ENCODE peak calls at places on chromosomes 16 and 17, in nine cellular contexts. X is GM13977, E is epithelial cell of esophagus, H is tibial nerve, F is IMR-90, R is pancreas, Y is dorsolateral prefrontal cortex, Z is heart left ventricle, L is brain microvascular endothelial cell. K is an unnamed sample.

GRCh38 chr17:64096037-64096436 is 33.9 kb downstream of the ERN1 start:
- DNase-seq in X (no peak), E (no peak), H (no peak), F (no peak), R (no peak), Y (no peak), Z (no peak), L (no peak), K (no peak)

GRCh38 chr16:89922477-89922883 is 662 bp upstream of the TUBB3 start:
- DNase-seq in X (peak), E (peak), H (peak), F (peak), R (no peak), Y (peak), Z (peak), L (peak), K (no peak)

GRCh38 chr17:44533533-44534246 is 23.6 kb upstream of the FZD2 start:
- DNase-seq in X (peak), E (peak), H (peak), F (peak), R (peak), Y (peak), Z (peak), L (peak), K (peak)

GRCh38 chr17:78383725-78384471 is 5.4 kb downstream of the PGS1 start:
- DNase-seq in X (peak), E (peak), H (peak), F (peak), R (no peak), Y (peak), Z (peak), L (peak), K (peak)

GRCh38 chr17:6456321-6456720 is 12.1 kb downstream of the PIMREG start:
- DNase-seq in X (no peak), E (no peak), H (no peak), F (no peak), R (no peak), Y (no peak), Z (peak), L (no peak), K (no peak)

GRCh38 chr16:89017956-89018604 is 41.1 kb upstream of the CBFA2T3 start:
- DNase-seq in X (no peak), E (no peak), H (no peak), F (no peak), R (no peak), Y (no peak), Z (no peak), L (no peak), K (no peak)

GRCh38 chr17:77795685-77796084 is 162.8 kb upstream of the TNRC6C start:
- DNase-seq in X (no peak), E (no peak), H (no peak), F (no peak), R (no peak), Y (no peak), Z (no peak), L (no peak), K (no peak)

GRCh38 chr17:48016112-48016511 is 21.5 kb downstream of the COPZ2 start:
- DNase-seq in X (no peak), E (no peak), H (no peak), F (peak), R (no peak), Y (no peak), Z (no peak), L (peak), K (no peak)

GRCh38 chr16:84943620-84944019 is 67.7 kb downstream of the ZDHHC7 start:
- DNase-seq in X (no peak), E (no peak), H (no peak), F (no peak), R (no peak), Y (no peak), Z (no peak), L (no peak), K (no peak)

GRCh38 chr17:13287226-13287625 is 269.4 kb upstream of the ELAC2 start:
- DNase-seq in X (no peak), E (no peak), H (no peak), F (no peak), R (no peak), Y (no peak), Z (no peak), L (no peak), K (no peak)

GRCh38 chr17:35432176-35433074 is at the start of gene SLFN12:
- DNase-seq in X (peak), E (peak), H (peak), F (peak), R (no peak), Y (no peak), Z (peak), L (peak), K (no peak)

GRCh38 chr17:66275651-66276050 is 26.8 kb upstream of the PRKCA start:
- DNase-seq in X (no peak), E (peak), H (no peak), F (peak), R (no peak), Y (no peak), Z (no peak), L (peak), K (no peak)

GRCh38 chr16:21302898-21303528 is 24.9 kb upstream of the CRYM start:
- DNase-seq in X (peak), E (peak), H (no peak), F (peak), R (no peak), Y (no peak), Z (no peak), L (peak), K (no peak)

GRCh38 chr17:42522798-42523278 is 13.2 kb upstream of the NAGLU start:
- DNase-seq in X (no peak), E (no peak), H (no peak), F (no peak), R (no peak), Y (no peak), Z (no peak), L (no peak), K (no peak)

GRCh38 chr16:14106457-14106856 is 35.3 kb downstream of the MRTFB start:
- DNase-seq in X (no peak), E (no peak), H (no peak), F (peak), R (no peak), Y (no peak), Z (no peak), L (no peak), K (no peak)

GRCh38 chr16:47721016-47721673 is 260.0 kb downstream of the PHKB start:
- DNase-seq in X (no peak), E (peak), H (no peak), F (no peak), R (no peak), Y (no peak), Z (no peak), L (no peak), K (no peak)

GRCh38 chr17:79065105-79065670 is 9.4 kb upstream of the ENGASE start:
- DNase-seq in X (no peak), E (peak), H (no peak), F (peak), R (no peak), Y (peak), Z (no peak), L (peak), K (peak)

GRCh38 chr17:81401727-81402529 is 6.7 kb downstream of the BAHCC1 start:
- DNase-seq in X (no peak), E (no peak), H (no peak), F (no peak), R (no peak), Y (peak), Z (peak), L (no peak), K (peak)

GRCh38 chr17:57671546-57672204 is 73.4 kb downstream of the CCDC182 start:
- DNase-seq in X (peak), E (peak), H (peak), F (peak), R (peak), Y (peak), Z (peak), L (peak), K (peak)

GRCh38 chr17:82103588-82104451 is 5.8 kb upstream of the FASN start:
- DNase-seq in X (no peak), E (peak), H (peak), F (no peak), R (peak), Y (peak), Z (no peak), L (no peak), K (peak)

GRCh38 chr16:79943738-79944137 is 343.2 kb upstream of the MAF start:
- DNase-seq in X (no peak), E (peak), H (no peak), F (no peak), R (no peak), Y (no peak), Z (no peak), L (peak), K (no peak)

GRCh38 chr17:37107406-37108083 is 158.8 kb downstream of the AATF start:
- DNase-seq in X (no peak), E (peak), H (no peak), F (peak), R (peak), Y (peak), Z (peak), L (no peak), K (no peak)

GRCh38 chr17:33778505-33779398 is 476.3 kb upstream of the CCL2 start:
- DNase-seq in X (peak), E (peak), H (peak), F (peak), R (peak), Y (peak), Z (no peak), L (peak), K (no peak)

GRCh38 chr16:11621920-11622651 is 35.4 kb upstream of the LITAF start:
- DNase-seq in X (no peak), E (no peak), H (no peak), F (no peak), R (no peak), Y (no peak), Z (no peak), L (no peak), K (no peak)

GRCh38 chr16:55542459-55543082 is 23.9 kb upstream of the CAPNS2 start:
- DNase-seq in X (no peak), E (peak), H (peak), F (peak), R (no peak), Y (no peak), Z (no peak), L (peak), K (no peak)

GRCh38 chr16:84683691-84684591 is 15.9 kb upstream of the USP10 start:
- DNase-seq in X (no peak), E (no peak), H (no peak), F (no peak), R (no peak), Y (no peak), Z (no peak), L (no peak), K (no peak)

GRCh38 chr16:67549936-67550335 is 12.4 kb upstream of the CTCF start:
- DNase-seq in X (no peak), E (no peak), H (no peak), F (no peak), R (no peak), Y (no peak), Z (no peak), L (no peak), K (no peak)

GRCh38 chr17:58184308-58184985 is 8.1 kb upstream of the EPX start:
- DNase-seq in X (no peak), E (peak), H (no peak), F (peak), R (no peak), Y (no peak), Z (no peak), L (peak), K (no peak)

GRCh38 chr16:2953706-2954105 is 10.4 kb upstream of the KREMEN2 start:
- DNase-seq in X (no peak), E (no peak), H (no peak), F (no peak), R (no peak), Y (no peak), Z (no peak), L (no peak), K (no peak)

GRCh38 chr17:77449908-77450741 is 309.4 kb downstream of the SEC14L1 start:
- DNase-seq in X (no peak), E (peak), H (peak), F (peak), R (peak), Y (peak), Z (peak), L (peak), K (no peak)

GRCh38 chr17:45320349-45320930 is 3.6 kb upstream of the MAP3K14 start:
- DNase-seq in X (no peak), E (no peak), H (no peak), F (peak), R (no peak), Y (no peak), Z (no peak), L (peak), K (no peak)

GRCh38 chr17:36089888-36090836 is at the start of gene CCL3:
- DNase-seq in X (peak), E (no peak), H (peak), F (no peak), R (no peak), Y (no peak), Z (peak), L (no peak), K (no peak)

GRCh38 chr16:66426112-66427035 is 721 bp upstream of the BEAN1 start:
- DNase-seq in X (no peak), E (peak), H (no peak), F (no peak), R (peak), Y (no peak), Z (no peak), L (no peak), K (no peak)

GRCh38 chr16:56389554-56389953 is 35.8 kb downstream of the AMFR start:
- DNase-seq in X (no peak), E (peak), H (no peak), F (peak), R (no peak), Y (no peak), Z (no peak), L (peak), K (no peak)

GRCh38 chr16:67268136-67268579 is 11.2 kb upstream of the PLEKHG4 start:
- DNase-seq in X (no peak), E (no peak), H (no peak), F (peak), R (peak), Y (no peak), Z (peak), L (peak), K (no peak)

GRCh38 chr17:49715221-49715620 is 7.5 kb upstream of the SLC35B1 start:
- DNase-seq in X (no peak), E (no peak), H (no peak), F (no peak), R (no peak), Y (no peak), Z (no peak), L (no peak), K (no peak)

GRCh38 chr17:62727916-62728672 is 80.0 kb downstream of the MARCHF10 start:
- DNase-seq in X (no peak), E (no peak), H (no peak), F (no peak), R (no peak), Y (no peak), Z (no peak), L (no peak), K (no peak)

GRCh38 chr17:1107777-1108559 is 71.8 kb downstream of the ABR start:
- DNase-seq in X (no peak), E (peak), H (no peak), F (no peak), R (no peak), Y (peak), Z (peak), L (no peak), K (no peak)

GRCh38 chr17:29667969-29668368 is 45.3 kb upstream of the CORO6 start:
- DNase-seq in X (no peak), E (no peak), H (no peak), F (no peak), R (no peak), Y (no peak), Z (peak), L (no peak), K (no peak)

GRCh38 chr17:74990581-74991105 is 3.2 kb downstream of the CDR2L start:
- DNase-seq in X (no peak), E (no peak), H (no peak), F (no peak), R (no peak), Y (no peak), Z (no peak), L (no peak), K (no peak)

GRCh38 chr17:74986206-74986576 is 1.2 kb upstream of the CDR2L start:
- DNase-seq in X (no peak), E (no peak), H (no peak), F (no peak), R (no peak), Y (no peak), Z (no peak), L (no peak), K (no peak)

GRCh38 chr17:74992223-74992622 is 4.8 kb downstream of the CDR2L start:
- DNase-seq in X (no peak), E (peak), H (no peak), F (no peak), R (no peak), Y (no peak), Z (no peak), L (no peak), K (no peak)

GRCh38 chr17:74987418-74987908 is at the start of gene CDR2L:
- DNase-seq in X (peak), E (peak), H (peak), F (peak), R (peak), Y (peak), Z (peak), L (peak), K (peak)

DNA sequence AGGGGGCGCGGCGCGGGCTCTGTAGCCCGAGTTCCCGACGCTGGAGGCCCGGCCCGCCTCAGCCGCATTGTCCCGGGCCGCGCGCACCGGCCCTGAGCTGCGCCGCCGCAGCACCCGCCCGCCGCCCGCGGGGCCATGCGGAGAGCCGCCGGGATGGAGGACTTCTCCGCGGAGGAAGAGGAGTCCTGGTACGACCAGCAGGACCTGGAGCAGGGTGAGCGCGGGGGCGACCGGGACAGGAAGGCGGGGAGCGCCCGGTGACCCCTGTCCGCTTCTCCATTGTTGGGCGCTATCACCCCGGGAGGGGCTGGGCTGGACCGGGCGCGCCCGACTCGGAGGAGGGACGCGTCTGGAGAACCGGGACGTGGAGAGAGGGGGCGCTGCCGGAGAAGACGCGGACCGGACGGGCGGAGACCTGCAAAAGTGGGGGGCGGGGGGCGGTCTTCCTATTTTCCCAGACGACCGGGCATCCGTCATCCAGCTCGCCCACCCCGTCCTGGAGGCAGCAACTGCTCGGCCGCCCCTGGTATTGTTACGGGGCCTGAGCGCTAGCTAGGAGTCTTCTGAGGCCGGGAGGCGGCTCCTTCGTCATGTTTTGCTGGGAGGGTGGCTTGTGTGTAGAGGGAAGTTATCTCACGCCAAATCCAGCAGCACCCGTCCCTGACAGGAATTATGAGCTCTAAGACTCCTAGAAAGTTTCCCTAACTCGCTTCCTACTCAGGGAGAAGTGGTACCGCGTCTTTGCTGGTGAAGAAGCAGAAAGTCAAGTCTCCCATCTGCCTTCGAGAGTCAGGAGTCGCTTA is 678 bp downstream of the CDR2L start:
- DNase-seq in X (no peak), E (peak), H (peak), F (peak), R (peak), Y (peak), Z (peak), L (peak), K (no peak)
- TF ChIP-seq CTCF in X (no peak), E (peak), H (peak), F (peak), R (no peak), Y (peak), Z (peak), L (peak), K (no peak)

DNA sequence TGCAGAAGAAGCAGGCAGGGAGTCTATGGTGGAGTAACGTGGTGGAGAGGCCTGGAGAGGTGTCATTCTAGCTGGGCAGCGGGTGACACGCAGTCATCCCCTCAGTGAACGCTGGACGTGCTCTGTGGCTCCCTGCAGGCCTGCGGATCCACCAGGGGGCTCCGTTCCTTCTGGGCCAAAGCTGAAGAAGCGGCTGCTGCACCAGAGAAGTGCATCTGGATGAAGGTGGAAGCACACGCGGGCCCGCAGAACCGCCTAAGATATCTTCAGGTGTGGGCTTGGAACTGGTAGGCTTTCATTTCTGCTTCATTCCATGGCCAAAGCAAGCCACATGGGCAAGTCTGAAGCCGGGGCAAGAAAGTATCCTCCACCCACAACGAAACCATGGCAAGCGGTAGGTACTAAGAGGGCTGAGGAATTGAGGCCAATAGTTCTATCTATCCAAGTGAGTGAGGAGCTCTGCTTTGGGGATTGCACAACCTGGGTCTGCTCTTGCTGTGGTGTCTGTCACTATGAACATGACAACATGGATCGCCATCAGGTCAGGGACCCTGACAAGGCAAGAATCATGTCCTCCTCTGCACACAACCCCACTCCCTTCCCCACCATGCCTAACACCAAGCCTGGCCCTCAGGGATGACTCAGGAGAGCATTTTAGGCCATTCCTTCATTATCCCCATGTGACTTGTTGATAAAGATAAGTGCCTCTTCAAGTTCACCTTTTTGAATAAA is 78.9 kb upstream of the FBXO47 start:
- DNase-seq in X (no peak), E (no peak), H (no peak), F (no peak), R (no peak), Y (no peak), Z (no peak), L (no peak), K (no peak)
- TF ChIP-seq CTCF in X (no peak), E (no peak), H (no peak), F (no peak), R (no peak), Y (no peak), Z (no peak), L (no peak), K (no peak)

GRCh38 chr17:73196500-73196899 is 3.6 kb downstream of the COG1 start:
- DNase-seq in X (no peak), E (peak), H (no peak), F (no peak), R (peak), Y (peak), Z (no peak), L (peak), K (no peak)
- TF ChIP-seq CTCF in X (no peak), E (peak), H (peak), F (peak), R (peak), Y (peak), Z (no peak), L (peak), K (peak)

GRCh38 chr16:4160663-4161436 is 44.6 kb upstream of the ADCY9 start:
- DNase-seq in X (no peak), E (no peak), H (no peak), F (no peak), R (no peak), Y (no peak), Z (no peak), L (no peak), K (no peak)
- TF ChIP-seq CTCF in X (no peak), E (no peak), H (no peak), F (no peak), R (no peak), Y (no peak), Z (no peak), L (no peak), K (no peak)

DNA sequence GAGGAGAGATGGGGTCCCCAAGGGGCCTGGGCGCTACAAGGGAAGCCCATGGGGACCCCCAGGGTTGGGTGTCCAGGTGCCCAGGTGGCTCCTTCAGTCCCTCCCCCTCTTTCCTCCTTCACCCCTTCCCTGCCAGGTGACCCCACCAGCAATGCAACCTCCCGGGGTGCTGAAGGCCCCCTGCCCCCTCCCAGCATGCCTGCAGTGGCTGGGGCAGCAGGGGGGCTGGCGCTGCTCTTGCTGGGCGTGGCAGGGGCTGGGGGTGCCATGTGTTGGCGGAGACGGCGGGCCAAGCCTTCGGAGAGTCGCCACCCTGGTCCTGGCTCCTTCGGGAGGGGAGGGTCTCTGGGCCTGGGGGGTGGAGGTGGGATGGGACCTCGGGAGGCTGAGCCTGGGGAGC is 4.0 kb downstream of the EFNB3 start:
- DNase-seq in X (no peak), E (no peak), H (no peak), F (no peak), R (no peak), Y (no peak), Z (no peak), L (no peak), K (no peak)
- TF ChIP-seq CTCF in X (no peak), E (no peak), H (no peak), F (no peak), R (no peak), Y (no peak), Z (no peak), L (no peak), K (no peak)